ENCODE peak calls at places on chromosome 3, in six cellular contexts. Y is body of pancreas, J is suprapubic skin, S is tibial artery, C is retinal pigment epithelial cell, U is BE2C. R is an unnamed sample.

GRCh38 chr3:194740859-194741486 is 55.3 kb downstream of the FAM43A start:
- DNase-seq in Y (no peak), J (peak; percentile 40), S (no peak), C (peak; percentile 61), U (no peak), R (peak; percentile 66)

GRCh38 chr3:172622916-172623700 is 87.8 kb downstream of the NCEH1 start:
- DNase-seq in Y (peak; percentile 38), J (no peak), S (no peak), C (peak; percentile 73), U (peak; percentile 32), R (peak; percentile 44)

GRCh38 chr3:138862924-138863775 is 28.4 kb upstream of the PIK3CB start:
- DNase-seq in Y (peak; percentile 87), J (no peak), S (no peak), C (peak; percentile 14), U (no peak), R (peak; percentile 80)

GRCh38 chr3:172249039-172249438 is 199.2 kb downstream of the GHSR start:
- DNase-seq in Y (no peak), J (no peak), S (no peak), C (no peak), U (no peak), R (no peak)

GRCh38 chr3:151330899-151331298 is 1.6 kb upstream of the P2RY13 start:
- DNase-seq in Y (no peak), J (no peak), S (no peak), C (no peak), U (no peak), R (no peak)

GRCh38 chr3:14803101-14803980 is 15.4 kb upstream of the FGD5 start:
- DNase-seq in Y (no peak), J (peak; percentile 71), S (no peak), C (no peak), U (no peak), R (peak; percentile 36)

GRCh38 chr3:18424862-18425640 is at the start of gene SATB1:
- DNase-seq in Y (peak; percentile 83), J (peak; percentile 85), S (peak; percentile 79), C (no peak), U (peak; percentile 69), R (no peak)

GRCh38 chr3:66395635-66396034 is 105.2 kb downstream of the LRIG1 start:
- DNase-seq in Y (peak; percentile 7), J (no peak), S (no peak), C (no peak), U (no peak), R (no peak)

GRCh38 chr3:150583028-150583427 is 20.1 kb upstream of the SELENOT start:
- DNase-seq in Y (no peak), J (no peak), S (no peak), C (no peak), U (no peak), R (no peak)

GRCh38 chr3:9800529-9800928 is 7.6 kb downstream of the ARPC4 start:
- DNase-seq in Y (no peak), J (no peak), S (no peak), C (no peak), U (no peak), R (no peak)

GRCh38 chr3:141379250-141379872 is 11.1 kb downstream of the ZBTB38 start:
- DNase-seq in Y (no peak), J (no peak), S (no peak), C (no peak), U (no peak), R (no peak)

GRCh38 chr3:57061556-57061955 is 1.1 kb downstream of the SPATA12 start:
- DNase-seq in Y (no peak), J (no peak), S (no peak), C (no peak), U (no peak), R (no peak)

GRCh38 chr3:109098245-109098644 is 19.7 kb downstream of the MORC1 start:
- DNase-seq in Y (peak; percentile 29), J (no peak), S (no peak), C (no peak), U (peak; percentile 13), R (no peak)

GRCh38 chr3:177921153-177921552 is 615.1 kb upstream of the KCNMB2 start:
- DNase-seq in Y (no peak), J (no peak), S (no peak), C (peak; percentile 83), U (no peak), R (no peak)

GRCh38 chr3:142275856-142276255 is 50.5 kb upstream of the GK5 start:
- DNase-seq in Y (no peak), J (no peak), S (no peak), C (no peak), U (no peak), R (no peak)

GRCh38 chr3:67947808-67948508 is 293.5 kb upstream of the SUCLG2 start:
- DNase-seq in Y (no peak), J (no peak), S (no peak), C (no peak), U (peak; percentile 5), R (no peak)

GRCh38 chr3:101928890-101929289 is 79.6 kb downstream of the NFKBIZ start:
- DNase-seq in Y (no peak), J (no peak), S (no peak), C (no peak), U (no peak), R (peak; percentile 70)

GRCh38 chr3:14336414-14337285 is 65.8 kb upstream of the SLC6A6 start:
- DNase-seq in Y (peak; percentile 88), J (no peak), S (no peak), C (no peak), U (no peak), R (no peak)

GRCh38 chr3:188749010-188749617 is 422.7 kb upstream of the TPRG1 start:
- DNase-seq in Y (peak; percentile 25), J (no peak), S (no peak), C (no peak), U (peak; percentile 40), R (no peak)

GRCh38 chr3:150497956-150498355 is 48.3 kb downstream of the SERP1 start:
- DNase-seq in Y (no peak), J (no peak), S (no peak), C (no peak), U (no peak), R (no peak)

GRCh38 chr3:27216955-27217552 is 152.1 kb downstream of the NEK10 start:
- DNase-seq in Y (no peak), J (no peak), S (no peak), C (no peak), U (no peak), R (no peak)

GRCh38 chr3:141303481-141304223 is 64.7 kb upstream of the ZBTB38 start:
- DNase-seq in Y (peak; percentile 75), J (no peak), S (no peak), C (peak; percentile 35), U (peak; percentile 67), R (no peak)

GRCh38 chr3:195698325-195699147 is 22.2 kb upstream of the MUC20 start:
- DNase-seq in Y (no peak), J (no peak), S (no peak), C (no peak), U (no peak), R (no peak)

DNA sequence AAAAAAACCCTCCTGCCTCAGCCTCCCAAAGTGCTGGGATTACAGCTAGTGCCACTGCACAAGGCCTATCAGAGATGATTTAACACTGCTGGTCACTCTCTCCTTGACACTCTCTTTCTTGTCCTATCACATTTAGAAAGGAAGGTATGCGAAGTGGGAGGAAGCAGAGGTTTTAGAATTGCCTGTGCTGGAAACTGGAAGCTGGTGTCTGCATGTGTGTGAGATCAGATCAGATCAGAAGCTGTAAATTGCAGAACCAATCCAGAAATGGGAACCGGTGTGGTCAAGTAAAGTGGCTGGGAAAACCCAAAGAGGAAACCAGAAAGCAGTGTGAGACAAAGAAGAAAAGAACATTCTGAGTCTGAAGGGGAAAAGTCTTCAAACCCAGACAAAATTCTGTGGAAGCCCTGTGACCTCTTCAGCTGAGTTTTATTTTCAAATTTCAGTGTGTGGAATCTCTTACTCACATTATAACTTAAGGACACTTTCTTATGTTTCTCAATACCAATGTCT is 2.8 kb downstream of the EFHB start:
- DNase-seq in Y (no peak), J (no peak), S (no peak), C (no peak), U (no peak), R (no peak)
- H3K4me3 ChIP-seq in Y (no peak overlapping the region), J (no peak overlapping the region), S (no peak overlapping the region), C (no peak overlapping the region), U (no peak overlapping the region), R (no peak overlapping the region)

GRCh38 chr3:190333961-190334360 is 11.7 kb upstream of the CLDN1 start:
- DNase-seq in Y (no peak), J (no peak), S (no peak), C (no peak), U (no peak), R (no peak)

GRCh38 chr3:190336516-190337189 is 14.4 kb upstream of the CLDN1 start:
- DNase-seq in Y (no peak), J (no peak), S (no peak), C (no peak), U (no peak), R (no peak)

GRCh38 chr3:190338717-190339116 is 16.5 kb upstream of the CLDN1 start:
- DNase-seq in Y (peak; percentile 40), J (no peak), S (no peak), C (no peak), U (no peak), R (peak; percentile 76)

GRCh38 chr3:190340071-190340470 is 17.8 kb upstream of the CLDN1 start:
- DNase-seq in Y (no peak), J (no peak), S (no peak), C (no peak), U (no peak), R (no peak)

DNA sequence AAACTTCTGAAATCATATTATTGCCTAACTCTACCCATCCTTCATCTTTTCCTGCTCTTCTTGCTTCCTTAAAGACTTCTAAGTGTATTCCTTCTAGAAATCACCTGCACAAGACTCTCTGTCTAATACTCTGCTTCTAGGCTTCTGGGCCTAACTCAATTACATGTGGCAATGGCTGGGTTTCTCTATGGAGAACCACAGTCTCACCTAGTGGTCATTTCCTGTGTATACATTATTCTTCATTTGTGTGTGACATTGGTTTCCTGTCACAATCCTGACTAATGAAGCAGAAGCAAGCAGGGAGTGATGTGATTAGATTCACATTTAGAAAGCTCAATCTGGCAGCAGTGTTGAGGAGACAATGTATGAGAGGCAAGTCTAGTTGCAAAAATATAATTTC is 16.9 kb upstream of the CLDN1 start:
- DNase-seq in Y (no peak), J (no peak), S (no peak), C (no peak), U (no peak), R (no peak)
- TF ChIP-seq CTCF in Y (no peak), J (no peak), S (no peak), C (no peak), U (no peak), R (peak; percentile 38)

DNA sequence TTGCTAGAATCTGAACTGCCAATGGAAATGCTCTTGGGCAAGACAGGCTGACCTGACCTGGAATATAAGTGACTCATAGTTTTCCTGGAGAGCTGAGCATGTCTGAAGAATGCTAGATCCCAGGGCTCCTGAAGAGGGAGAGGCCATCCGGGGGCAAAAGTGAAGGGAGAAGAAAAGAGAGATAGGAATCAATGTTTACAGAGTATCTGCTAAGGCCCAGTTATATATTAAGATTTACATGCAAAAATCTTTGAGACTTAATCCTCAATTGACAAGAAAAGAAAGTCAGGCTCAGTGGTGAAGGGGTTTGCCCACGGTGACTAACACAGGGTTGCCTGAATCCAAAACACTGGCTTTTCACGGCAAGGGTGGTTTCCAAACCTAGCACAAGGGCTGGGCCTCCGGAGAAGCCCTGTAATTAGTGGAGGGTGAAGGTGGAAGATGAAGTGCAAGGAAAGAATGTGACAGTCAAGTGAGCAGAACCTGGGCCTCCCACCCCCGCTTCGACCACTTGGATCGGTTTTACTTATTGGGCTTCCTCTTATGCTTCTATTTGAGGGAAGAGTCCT is 91.7 kb upstream of the FGF12 start:
- DNase-seq in Y (no peak), J (no peak), S (no peak), C (no peak), U (no peak), R (peak; percentile 88)
- H3K4me3 ChIP-seq in Y (no peak overlapping the region), J (no peak overlapping the region), S (no peak overlapping the region), C (no peak overlapping the region), U (no peak overlapping the region), R (no peak overlapping the region)

GRCh38 chr3:50450135-50450911 is 53.1 kb downstream of the CACNA2D2 start:
- DNase-seq in Y (peak; percentile 50), J (peak; percentile 72), S (peak; percentile 71), C (peak; percentile 19), U (no peak), R (no peak)
- TF ChIP-seq CTCF in Y (no peak), J (no peak), S (no peak), C (no peak), U (no peak), R (no peak)

R was measured in epithelial cell of proximal tubule.